ENCODE peak calls at places on chromosomes 7 and 10, in seven cellular contexts. S, A, C, O, D, Z and E are unnamed samples.
A peak's percentile ranks its signal among the peaks of the same experiment; 100 is the strongest.

GRCh38 chr10:44948713-44949112 is 10.9 kb upstream of the RASSF4 start:
- DNase-seq in S (no peak), D (no peak), Z (no peak), C (no peak), A (no peak), O (peak; percentile 68), E (peak; percentile 12)

GRCh38 chr7:68789597-68789996 is 808.7 kb upstream of the AUTS2 start:
- DNase-seq in Z (no peak), D (no peak), S (no peak), O (no peak), A (no peak), C (no peak), E (no peak)

GRCh38 chr7:22356855-22357310 is at the start of gene RAPGEF5:
- DNase-seq in Z (no peak), O (peak; percentile 88), S (peak; percentile 68), D (peak; percentile 80), C (no peak), A (no peak), E (no peak)

GRCh38 chr7:22885824-22886255 is 63.2 kb upstream of the TOMM7 start:
- DNase-seq in O (peak; percentile 49), D (no peak), S (no peak), C (no peak), Z (peak; percentile 43), A (no peak), E (no peak)

GRCh38 chr10:452512-453504 is 236.7 kb downstream of the DIP2C start:
- DNase-seq in S (no peak), D (no peak), C (no peak), Z (no peak), A (peak; percentile 16), O (no peak), E (no peak)

GRCh38 chr7:45451636-45452035 is 122.5 kb upstream of the ADCY1 start:
- DNase-seq in S (no peak), Z (no peak), D (no peak), C (no peak), O (no peak), A (peak; percentile 41), E (no peak)

GRCh38 chr7:21243265-21243664 is 184.6 kb upstream of the SP4 start:
- DNase-seq in O (no peak), C (no peak), Z (no peak), S (peak; percentile 56), D (no peak), A (no peak), E (no peak)

GRCh38 chr7:87541648-87542047 is 59.0 kb downstream of the ABCB1 start:
- DNase-seq in Z (no peak), S (no peak), O (no peak), D (no peak), A (no peak), C (no peak), E (no peak)

GRCh38 chr10:133261726-133262325 is 14.8 kb downstream of the ADAM8 start:
- DNase-seq in D (peak; percentile 88), A (peak; percentile 25), C (peak; percentile 88), S (peak; percentile 73), Z (peak; percentile 73), O (peak; percentile 91), E (peak; percentile 90)

GRCh38 chr7:64887756-64888508 is 15.1 kb upstream of the ZNF273 start:
- DNase-seq in O (peak; percentile 72), A (no peak), C (no peak), Z (no peak), D (no peak), S (peak; percentile 92), E (no peak)

GRCh38 chr7:22281481-22281880 is 75.5 kb downstream of the RAPGEF5 start:
- DNase-seq in D (no peak), O (no peak), C (no peak), S (no peak), Z (no peak), A (no peak), E (no peak)

GRCh38 chr10:119139464-119140067 is 25.9 kb downstream of the SFXN4 start:
- DNase-seq in O (peak; percentile 83), Z (peak; percentile 43), C (peak; percentile 20), D (no peak), A (no peak), S (peak; percentile 64), E (no peak)

GRCh38 chr10:123250640-123251039 is 96.4 kb downstream of the BUB3 start:
- DNase-seq in Z (no peak), A (no peak), S (no peak), D (no peak), O (no peak), C (no peak), E (no peak)

GRCh38 chr7:158957921-158958471 is 101.6 kb downstream of the DYNC2I1 start:
- DNase-seq in A (no peak), O (peak; percentile 79), D (no peak), C (no peak), S (peak; percentile 63), Z (peak; percentile 43), E (no peak)

GRCh38 chr10:44980309-44981171 is 1.9 kb upstream of the DEPP1 start:
- DNase-seq in A (no peak), Z (no peak), C (no peak), O (no peak), D (no peak), S (no peak), E (no peak)

GRCh38 chr10:116133641-116134040 is 139.4 kb downstream of the GFRA1 start:
- DNase-seq in C (no peak), Z (no peak), D (no peak), O (no peak), S (no peak), A (no peak), E (no peak)

GRCh38 chr10:76382381-76382851 is 951.0 kb downstream of the LRMDA start:
- DNase-seq in D (no peak), C (no peak), S (no peak), A (peak; percentile 94), Z (no peak), O (no peak), E (no peak)

GRCh38 chr10:42149027-42149700 is 489.2 kb downstream of the ZNF33B start:
- DNase-seq in Z (no peak), S (no peak), C (no peak), O (no peak), A (no peak), D (peak; percentile 10), E (no peak)

GRCh38 chr10:71486465-71487114 is 89.9 kb downstream of the CDH23 start:
- DNase-seq in C (peak; percentile 24), D (peak; percentile 71), O (peak; percentile 83), S (peak; percentile 89), A (peak; percentile 11), Z (no peak), E (no peak)

GRCh38 chr10:63700935-63701263 is 179.7 kb downstream of the REEP3 start:
- DNase-seq in D (no peak), Z (no peak), S (no peak), O (no peak), C (no peak), A (peak; percentile 42), E (no peak)

GRCh38 chr7:55593172-55593514 is 20.8 kb upstream of the VOPP1 start:
- DNase-seq in S (no peak), D (no peak), A (no peak), Z (no peak), O (no peak), C (no peak), E (no peak)

GRCh38 chr7:57876-58275 is 134.5 kb upstream of the FAM20C start:
- DNase-seq in Z (no peak), C (no peak), O (no peak), D (no peak), S (no peak), A (no peak), E (no peak)

GRCh38 chr7:98398567-98399372 is 2.1 kb downstream of the BAIAP2L1 start:
- DNase-seq in D (peak; percentile 32), Z (no peak), O (no peak), A (no peak), C (no peak), S (peak; percentile 19), E (no peak)

DNA sequence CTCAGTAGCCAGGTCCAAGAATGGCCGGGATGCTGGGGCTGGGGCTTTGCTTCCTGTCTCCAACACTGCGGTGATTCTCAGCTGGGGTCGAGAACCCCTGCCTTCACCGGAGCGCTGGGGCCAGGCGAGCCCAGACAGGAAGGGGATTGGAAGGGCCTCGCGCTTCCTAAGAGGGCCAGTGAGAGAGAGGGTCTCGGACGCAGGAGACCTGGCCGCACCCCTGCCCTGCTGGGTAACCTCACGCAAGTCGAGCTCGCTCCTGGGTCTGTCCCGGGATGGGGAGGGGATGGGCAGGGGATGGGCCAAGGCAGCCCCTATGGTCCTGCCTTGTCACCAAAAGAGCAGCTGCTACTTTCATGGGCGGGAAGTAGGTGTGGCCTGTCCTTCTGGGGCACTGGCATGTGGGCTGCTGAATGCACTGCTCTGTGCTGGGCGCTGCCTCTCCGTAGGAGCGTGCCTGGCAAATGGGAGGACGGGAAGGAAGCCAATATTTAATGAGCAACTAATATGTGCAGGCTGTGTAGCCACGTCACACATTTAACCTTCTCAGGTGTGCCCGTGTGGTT is 20.0 kb downstream of the KCNK18 start:
- DNase-seq in S (peak; percentile 65), O (no peak), A (no peak), D (peak; percentile 33), C (no peak), Z (peak; percentile 12), E (no peak)
- H3K4me3 ChIP-seq in S (peak overlapping the region; percentile 72), O (no peak overlapping the region), A (peak overlapping the region; percentile 54), D (peak overlapping the region; percentile 67), C (peak overlapping the region; percentile 48), Z (peak overlapping the region; percentile 62), E (peak overlapping the region; percentile 62)

DNA sequence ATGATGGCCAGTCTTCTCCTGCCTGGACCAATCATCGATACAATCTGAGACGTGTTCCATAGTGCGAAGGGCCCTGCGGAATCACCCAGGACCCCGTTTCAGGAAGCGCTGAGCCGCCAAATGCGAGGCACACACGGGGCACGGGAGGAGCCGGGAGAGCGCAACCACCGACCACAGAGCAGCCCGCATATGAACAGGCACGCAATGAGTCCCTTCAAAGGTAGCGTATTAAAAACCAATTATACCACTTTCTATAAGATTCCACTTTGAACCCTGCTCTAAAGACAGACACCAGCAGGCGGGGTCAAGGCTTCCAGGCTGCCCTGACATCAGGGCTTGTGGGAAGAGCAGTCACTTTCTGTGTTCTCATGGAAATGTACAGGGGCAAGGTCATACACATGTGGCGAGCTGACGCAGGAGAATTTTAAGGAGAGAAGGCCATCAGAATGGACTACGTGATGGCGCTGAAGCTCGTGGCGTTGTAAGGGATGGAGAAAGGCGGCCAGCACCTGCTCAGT is 46.1 kb downstream of the AMZ1 start:
- DNase-seq in Z (no peak), C (no peak), D (no peak), O (peak; percentile 6), S (no peak), A (no peak), E (peak; percentile 53)
- H3K4me1 ChIP-seq in Z (no peaks in the 10 kb centered on the region), C (peaks cover 3% of the 10 kb centered on the region), D (peaks cover 14% of the 10 kb centered on the region), O (no peaks in the 10 kb centered on the region), S (no peaks in the 10 kb centered on the region), A (peaks cover 6% of the 10 kb centered on the region), E (peaks cover 3% of the 10 kb centered on the region)

DNA sequence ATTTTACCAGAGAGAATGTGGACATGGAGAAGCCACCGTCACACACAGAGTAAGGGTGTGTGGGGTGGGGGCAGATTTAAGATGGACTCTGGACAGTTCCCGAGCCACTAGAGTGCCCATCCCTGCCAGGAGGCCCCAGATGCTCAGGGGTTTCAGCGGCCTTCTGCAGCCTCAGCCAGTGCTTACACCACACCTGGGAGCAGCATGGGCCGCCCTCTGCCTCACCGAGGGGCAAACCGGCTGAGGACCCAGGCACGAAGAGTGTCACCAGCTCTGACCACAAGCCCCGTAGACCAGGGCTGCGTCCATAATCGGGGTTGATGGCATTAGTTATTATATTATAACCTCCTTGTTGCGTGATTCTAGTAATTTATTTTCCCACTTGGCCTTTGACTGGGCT is 6.7 kb upstream of the MNX1 start:
- DNase-seq in O (no peak), C (no peak), A (no peak), S (no peak), Z (no peak), D (no peak), E (no peak)
- H3K4me3 ChIP-seq in O (no peak overlapping the region), C (no peak overlapping the region), A (no peak overlapping the region), S (peak overlapping the region; percentile 49), Z (no peak overlapping the region), D (no peak overlapping the region), E (no peak overlapping the region)

GRCh38 chr10:110074298-110074697 is 66.5 kb downstream of the ADD3 start:
- DNase-seq in D (no peak), C (no peak), S (no peak), Z (no peak), O (no peak), A (no peak), E (no peak)
- H3K4me1 ChIP-seq in D (peaks cover 55% of the 10 kb centered on the region), C (peaks cover 69% of the 10 kb centered on the region), S (peaks cover 21% of the 10 kb centered on the region), Z (peaks cover 75% of the 10 kb centered on the region), O (peaks cover 16% of the 10 kb centered on the region), A (peaks cover 32% of the 10 kb centered on the region), E (peaks cover 6% of the 10 kb centered on the region)